ENCODE peak calls at places on chromosomes 3 and 15, in six cellular contexts. K, F, S, N, T and B are unnamed samples.

GRCh38 chr15:80152180-80152895 is 461 bp upstream of the FAH start:
- DNase-seq in F (peak), T (peak), S (peak), K (peak), N (peak), B (peak)

GRCh38 chr3:49759226-49759625 is 27.1 kb downstream of the IP6K1 start:
- DNase-seq in T (no peak), S (no peak), N (no peak), F (no peak), K (no peak), B (no peak)

GRCh38 chr3:131494706-131495105 is 8.1 kb downstream of the MRPL3 start:
- DNase-seq in N (no peak), S (no peak), K (no peak), T (no peak), F (no peak), B (no peak)

GRCh38 chr15:50463423-50464358 is 39.5 kb downstream of the USP8 start:
- DNase-seq in N (no peak), F (no peak), K (no peak), T (no peak), S (peak), B (peak)

GRCh38 chr3:58564456-58565160 is 12.6 kb downstream of the FAM107A start:
- DNase-seq in K (no peak), S (no peak), T (no peak), F (no peak), N (no peak), B (peak)

GRCh38 chr3:152384412-152384811 is 115.7 kb downstream of the MBNL1 start:
- DNase-seq in T (no peak), S (no peak), K (no peak), F (no peak), N (no peak), B (no peak)

GRCh38 chr3:153151037-153151436 is 11.0 kb upstream of the RAP2B start:
- DNase-seq in F (no peak), K (no peak), T (no peak), S (no peak), N (no peak), B (no peak)

GRCh38 chr3:153757839-153758238 is 363.4 kb upstream of the ARHGEF26 start:
- DNase-seq in K (no peak), S (no peak), F (no peak), N (no peak), T (no peak), B (no peak)

GRCh38 chr3:94862703-94863102 is 799.8 kb downstream of the NSUN3 start:
- DNase-seq in K (no peak), N (no peak), S (no peak), T (no peak), F (no peak), B (no peak)

GRCh38 chr3:105722943-105723556 is 145.8 kb downstream of the CBLB start:
- DNase-seq in N (no peak), S (no peak), F (no peak), T (no peak), K (no peak), B (no peak)

GRCh38 chr3:9064853-9065252 is 101.6 kb upstream of the RAD18 start:
- DNase-seq in K (no peak), S (no peak), T (no peak), F (no peak), N (no peak), B (no peak)

GRCh38 chr3:125310623-125311076 is 64.5 kb downstream of the ZNF148 start:
- DNase-seq in T (peak), S (no peak), N (peak), K (peak), F (peak), B (no peak)

GRCh38 chr3:29282431-29283296 is 1.8 kb downstream of the RBMS3 start:
- DNase-seq in N (no peak), S (no peak), K (no peak), T (no peak), F (no peak), B (peak)

GRCh38 chr3:64924961-64925360 is 237.2 kb upstream of the ADAMTS9 start:
- DNase-seq in S (no peak), T (no peak), F (no peak), N (no peak), K (no peak), B (no peak)

GRCh38 chr3:9901967-9902366 is 681 bp upstream of the IL17RE start:
- DNase-seq in S (no peak), N (no peak), T (peak), F (peak), K (no peak), B (no peak)

GRCh38 chr3:121786485-121786884 is 36.9 kb upstream of the GOLGB1 start:
- DNase-seq in N (no peak), F (no peak), T (no peak), S (no peak), K (no peak), B (peak)

GRCh38 chr3:154334973-154335420 is 10.7 kb upstream of the DHX36 start:
- DNase-seq in T (no peak), S (peak), K (no peak), F (no peak), N (no peak), B (peak)

GRCh38 chr3:124918524-124918923 is 16.0 kb downstream of the MUC13 start:
- DNase-seq in F (no peak), T (no peak), N (no peak), S (no peak), K (no peak), B (no peak)

GRCh38 chr3:183490653-183491052 is 62.2 kb upstream of the MCF2L2 start:
- DNase-seq in T (no peak), N (no peak), K (no peak), F (no peak), S (no peak), B (no peak)

GRCh38 chr15:100114100-100114499 is 227.7 kb downstream of the ADAMTS17 start:
- DNase-seq in K (no peak), T (no peak), N (no peak), F (no peak), S (peak), B (peak)

GRCh38 chr3:159458010-159458409 is 530.6 kb upstream of the IL12A start:
- DNase-seq in S (peak), T (no peak), N (no peak), F (no peak), K (no peak), B (peak)

GRCh38 chr15:48469271-48469670 is 138.0 kb downstream of the DUT start:
- DNase-seq in K (no peak), F (no peak), N (no peak), S (no peak), T (no peak), B (no peak)

GRCh38 chr3:18740631-18741583 is 315.8 kb upstream of the SATB1 start:
- DNase-seq in F (peak), T (no peak), S (no peak), K (peak), N (peak), B (no peak)

GRCh38 chr3:183613366-183614293 is 21.8 kb upstream of the KLHL24 start:
- DNase-seq in F (no peak), K (no peak), N (no peak), S (no peak), T (no peak), B (no peak)

GRCh38 chr15:57692709-57693108 is 13.8 kb upstream of the POLR2M start:
- DNase-seq in S (peak), K (no peak), T (no peak), N (no peak), F (no peak), B (peak)

GRCh38 chr15:100082761-100083402 is 258.9 kb downstream of the ADAMTS17 start:
- DNase-seq in T (no peak), S (no peak), F (no peak), N (no peak), K (no peak), B (no peak)